ENCODE peak calls at places on chromosome 7, in six cellular contexts. V is aorta; D is HuH-7.5; U is HT1080; W is M059J; B is stimulated activated naive CD8-positive, alpha-beta T cell treated with anti-CD3 and anti-CD28 coated beads, Interleukin-15, Interleukin-2, amounts not matched to agents 100 U/mL and 50 U/mL, for 24 hours. I is an unnamed sample.

GRCh38 chr7:16668049-16668858 is 22.3 kb downstream of the BZW2 start:
- DNase-seq in V (peak), D (no peak), U (peak), W (peak), B (no peak), I (no peak)

GRCh38 chr7:84251183-84251845 is 56.7 kb upstream of the SEMA3A start:
- DNase-seq in V (no peak), D (no peak), U (peak), W (peak), B (no peak), I (no peak)

GRCh38 chr7:1928555-1929348 is 258.7 kb downstream of the ELFN1 start:
- DNase-seq in V (no peak), D (no peak), U (no peak), W (no peak), B (no peak), I (no peak)

GRCh38 chr7:96321041-96321669 is 743 bp downstream of the SLC25A13 start:
- DNase-seq in V (peak), D (peak), U (peak), W (peak), B (peak), I (no peak)

GRCh38 chr7:1457949-1458675 is 1.2 kb downstream of the MICALL2 start:
- DNase-seq in V (no peak), D (no peak), U (no peak), W (peak), B (no peak), I (no peak)

GRCh38 chr7:46885167-46885566 is 696.7 kb downstream of the TNS3 start:
- DNase-seq in V (no peak), D (no peak), U (no peak), W (peak), B (no peak), I (no peak)

GRCh38 chr7:144437370-144438191 is 34.1 kb upstream of the NOBOX start:
- DNase-seq in V (peak), D (peak), U (peak), W (peak), B (peak), I (no peak)

GRCh38 chr7:110483553-110483952 is 607.4 kb upstream of the LRRN3 start:
- DNase-seq in V (no peak), D (no peak), U (no peak), W (no peak), B (no peak), I (no peak)

I was measured in cortex of kidney.